ENCODE peak calls at places on chromosomes 3 and 15, in ten cellular contexts. One of them, this sample, is unnamed.
A peak's percentile ranks its signal among the peaks of the same experiment; 100 is the strongest.

GRCh38 chr3:67382551-67382950 is 271.9 kb downstream of the SUCLG2 start:
- DNase-seq in lower leg skin: no peak
- DNase-seq in body of pancreas: no peak
- DNase-seq in adrenal gland: no peak
- DNase-seq in endothelial cell of umbilical vein: no peak
- DNase-seq in heart left ventricle: no peak
- DNase-seq in gastrocnemius medialis: no peak
- DNase-seq in testis: peak; percentile 55
- DNase-seq in sigmoid colon: no peak
- DNase-seq in stomach: no peak
- DNase-seq in this sample: no peak

GRCh38 chr15:71374607-71375352 is 259.5 kb downstream of the THSD4 start:
- DNase-seq in adrenal gland: no peak
- DNase-seq in stomach: no peak
- DNase-seq in gastrocnemius medialis: no peak
- DNase-seq in lower leg skin: no peak
- DNase-seq in testis: no peak
- DNase-seq in heart left ventricle: no peak
- DNase-seq in endothelial cell of umbilical vein: peak; percentile 79
- DNase-seq in sigmoid colon: no peak
- DNase-seq in body of pancreas: no peak
- DNase-seq in this sample: no peak

GRCh38 chr3:62558549-62559112 is 185.3 kb upstream of the FEZF2 start:
- DNase-seq in gastrocnemius medialis: no peak
- DNase-seq in body of pancreas: peak; percentile 14
- DNase-seq in heart left ventricle: no peak
- DNase-seq in endothelial cell of umbilical vein: peak; percentile 29
- DNase-seq in sigmoid colon: no peak
- DNase-seq in adrenal gland: no peak
- DNase-seq in lower leg skin: no peak
- DNase-seq in testis: peak; percentile 16
- DNase-seq in stomach: no peak
- DNase-seq in this sample: no peak

GRCh38 chr3:63967675-63968611 is 55.4 kb downstream of the PSMD6 start:
- DNase-seq in endothelial cell of umbilical vein: peak; percentile 49
- DNase-seq in heart left ventricle: peak; percentile 18
- DNase-seq in sigmoid colon: peak; percentile 74
- DNase-seq in testis: peak; percentile 19
- DNase-seq in gastrocnemius medialis: no peak
- DNase-seq in lower leg skin: peak; percentile 35
- DNase-seq in body of pancreas: peak; percentile 69
- DNase-seq in stomach: no peak
- DNase-seq in adrenal gland: peak; percentile 29
- DNase-seq in this sample: no peak

GRCh38 chr15:92733934-92734521 is 78.5 kb upstream of the FAM174B start:
- DNase-seq in stomach: no peak
- DNase-seq in heart left ventricle: no peak
- DNase-seq in testis: peak; percentile 81
- DNase-seq in sigmoid colon: no peak
- DNase-seq in body of pancreas: peak; percentile 31
- DNase-seq in lower leg skin: no peak
- DNase-seq in endothelial cell of umbilical vein: peak; percentile 34
- DNase-seq in gastrocnemius medialis: no peak
- DNase-seq in adrenal gland: peak; percentile 21
- DNase-seq in this sample: no peak

GRCh38 chr15:66100761-66101160 is 152.8 kb downstream of the MEGF11 start:
- DNase-seq in sigmoid colon: peak; percentile 18
- DNase-seq in testis: no peak
- DNase-seq in endothelial cell of umbilical vein: no peak
- DNase-seq in adrenal gland: no peak
- DNase-seq in stomach: no peak
- DNase-seq in heart left ventricle: no peak
- DNase-seq in gastrocnemius medialis: no peak
- DNase-seq in body of pancreas: no peak
- DNase-seq in lower leg skin: no peak
- DNase-seq in this sample: no peak

GRCh38 chr15:101320501-101321052 is 25.5 kb upstream of the SNRPA1 start:
- DNase-seq in sigmoid colon: peak; percentile 79
- DNase-seq in testis: no peak
- DNase-seq in stomach: peak; percentile 40
- DNase-seq in lower leg skin: peak; percentile 33
- DNase-seq in heart left ventricle: peak; percentile 30
- DNase-seq in adrenal gland: no peak
- DNase-seq in body of pancreas: no peak
- DNase-seq in endothelial cell of umbilical vein: peak; percentile 29
- DNase-seq in gastrocnemius medialis: no peak
- DNase-seq in this sample: no peak

GRCh38 chr15:101542306-101543025 is 53.0 kb upstream of the PCSK6 start:
- DNase-seq in adrenal gland: no peak
- DNase-seq in testis: peak; percentile 30
- DNase-seq in sigmoid colon: peak; percentile 62
- DNase-seq in endothelial cell of umbilical vein: no peak
- DNase-seq in body of pancreas: no peak
- DNase-seq in heart left ventricle: peak; percentile 40
- DNase-seq in gastrocnemius medialis: peak; percentile 45
- DNase-seq in lower leg skin: peak; percentile 39
- DNase-seq in stomach: no peak
- DNase-seq in this sample: no peak

DNA sequence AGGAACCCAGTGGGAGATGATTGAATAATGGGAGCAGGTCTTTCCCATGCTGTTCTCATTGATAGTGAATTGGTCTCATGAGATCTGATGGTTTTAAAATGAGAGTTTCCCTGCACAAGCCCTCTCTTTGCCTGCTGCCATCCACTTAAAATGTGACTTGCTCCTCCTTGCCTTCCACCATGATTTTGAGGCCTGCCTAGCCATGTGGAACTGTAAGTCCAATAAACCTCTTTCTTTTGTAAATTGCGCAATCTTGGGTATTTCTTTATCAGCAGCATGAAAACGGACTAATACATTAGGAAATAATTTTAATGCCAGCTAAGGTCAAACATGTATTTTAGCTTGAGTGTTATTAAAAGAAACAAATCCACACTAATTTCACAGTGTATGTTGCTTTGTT is 517.6 kb upstream of the ALCAM start:
- DNase-seq in lower leg skin: no peak
- DNase-seq in adrenal gland: no peak
- DNase-seq in testis: no peak
- DNase-seq in sigmoid colon: no peak
- DNase-seq in heart left ventricle: no peak
- DNase-seq in endothelial cell of umbilical vein: no peak
- DNase-seq in body of pancreas: no peak
- DNase-seq in stomach: no peak
- DNase-seq in gastrocnemius medialis: no peak
- DNase-seq in this sample: no peak
- H3K4me3 ChIP-seq in lower leg skin: no peak overlapping the region
- H3K4me3 ChIP-seq in adrenal gland: no peak overlapping the region
- H3K4me3 ChIP-seq in testis: no peak overlapping the region
- H3K4me3 ChIP-seq in sigmoid colon: no peak overlapping the region
- H3K4me3 ChIP-seq in heart left ventricle: no peak overlapping the region
- H3K4me3 ChIP-seq in endothelial cell of umbilical vein: no peak overlapping the region
- H3K4me3 ChIP-seq in body of pancreas: no peak overlapping the region
- H3K4me3 ChIP-seq in stomach: no peak overlapping the region
- H3K4me3 ChIP-seq in gastrocnemius medialis: no peak overlapping the region
- H3K4me3 ChIP-seq in this sample: no peak overlapping the region

DNA sequence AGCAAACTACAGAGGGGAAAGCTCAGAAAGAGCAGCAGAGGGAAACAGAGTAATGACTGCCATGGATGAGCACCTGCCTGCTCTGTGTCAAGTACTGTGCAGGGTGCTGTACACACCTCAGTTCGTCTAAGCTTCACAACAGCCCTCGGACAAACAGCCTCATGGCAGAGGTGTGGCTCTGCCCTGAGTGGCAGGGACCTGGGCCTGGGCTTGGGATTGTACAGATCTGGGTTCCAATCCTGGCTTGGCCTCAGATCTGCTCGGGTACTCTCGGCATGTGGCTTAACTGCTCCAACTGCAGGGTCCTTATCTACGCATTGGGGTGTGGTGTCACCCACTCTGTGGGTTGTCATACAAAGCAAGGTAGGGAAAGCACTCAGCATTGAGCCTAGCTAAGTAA is 46.6 kb upstream of the SEC13 start:
- DNase-seq in adrenal gland: no peak
- DNase-seq in endothelial cell of umbilical vein: no peak
- DNase-seq in stomach: no peak
- DNase-seq in body of pancreas: no peak
- DNase-seq in lower leg skin: no peak
- DNase-seq in gastrocnemius medialis: no peak
- DNase-seq in heart left ventricle: no peak
- DNase-seq in sigmoid colon: no peak
- DNase-seq in testis: no peak
- DNase-seq in this sample: no peak
- TF ChIP-seq POLR2A in adrenal gland: no peak
- TF ChIP-seq POLR2A in endothelial cell of umbilical vein: no peak
- TF ChIP-seq POLR2A in stomach: no peak
- TF ChIP-seq POLR2A in body of pancreas: no peak
- TF ChIP-seq POLR2A in lower leg skin: no peak
- TF ChIP-seq POLR2A in gastrocnemius medialis: no peak
- TF ChIP-seq POLR2A in heart left ventricle: no peak
- TF ChIP-seq POLR2A in sigmoid colon: no peak
- TF ChIP-seq POLR2A in testis: no peak
- TF ChIP-seq POLR2A in this sample: no peak

DNA sequence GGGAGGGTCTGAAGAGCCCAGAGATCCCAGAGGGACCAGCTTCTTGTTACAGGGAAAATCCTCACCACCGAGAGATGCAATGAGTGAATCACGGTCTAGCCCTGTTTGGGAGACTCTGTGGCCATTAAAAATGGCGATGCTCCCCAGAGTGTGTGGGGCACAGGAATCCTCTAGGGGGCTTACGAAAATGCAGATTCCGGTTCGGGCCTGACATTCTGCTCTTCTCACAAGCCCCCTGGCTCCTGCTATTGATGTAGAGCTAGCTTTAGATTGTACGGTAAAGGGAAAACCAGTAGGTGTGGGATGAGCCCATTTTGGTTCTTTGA is 35.5 kb upstream of the EPHB3 start:
- DNase-seq in endothelial cell of umbilical vein: no peak
- DNase-seq in testis: no peak
- DNase-seq in body of pancreas: no peak
- DNase-seq in stomach: no peak
- DNase-seq in sigmoid colon: no peak
- DNase-seq in lower leg skin: no peak
- DNase-seq in adrenal gland: no peak
- DNase-seq in heart left ventricle: no peak
- DNase-seq in gastrocnemius medialis: no peak
- DNase-seq in this sample: no peak
- H3K4me3 ChIP-seq in endothelial cell of umbilical vein: no peak overlapping the region
- H3K4me3 ChIP-seq in testis: peak overlapping the region; percentile 47
- H3K4me3 ChIP-seq in body of pancreas: no peak overlapping the region
- H3K4me3 ChIP-seq in stomach: peak overlapping the region; percentile 50
- H3K4me3 ChIP-seq in sigmoid colon: peak overlapping the region; percentile 44
- H3K4me3 ChIP-seq in lower leg skin: no peak overlapping the region
- H3K4me3 ChIP-seq in adrenal gland: no peak overlapping the region
- H3K4me3 ChIP-seq in heart left ventricle: peak overlapping the region; percentile 54
- H3K4me3 ChIP-seq in gastrocnemius medialis: no peak overlapping the region
- H3K4me3 ChIP-seq in this sample: no peak overlapping the region

GRCh38 chr3:184758056-184758455 is 46.2 kb upstream of the MAGEF1 start:
- DNase-seq in gastrocnemius medialis: no peak
- DNase-seq in heart left ventricle: no peak
- DNase-seq in adrenal gland: no peak
- DNase-seq in sigmoid colon: no peak
- DNase-seq in testis: no peak
- DNase-seq in endothelial cell of umbilical vein: no peak
- DNase-seq in body of pancreas: no peak
- DNase-seq in stomach: no peak
- DNase-seq in lower leg skin: no peak
- DNase-seq in this sample: no peak

GRCh38 chr3:184759666-184760200 is 47.9 kb upstream of the MAGEF1 start:
- DNase-seq in heart left ventricle: no peak
- DNase-seq in endothelial cell of umbilical vein: no peak
- DNase-seq in gastrocnemius medialis: no peak
- DNase-seq in testis: no peak
- DNase-seq in sigmoid colon: no peak
- DNase-seq in body of pancreas: no peak
- DNase-seq in stomach: no peak
- DNase-seq in lower leg skin: no peak
- DNase-seq in adrenal gland: no peak
- DNase-seq in this sample: no peak

GRCh38 chr3:184756151-184756681 is 44.4 kb upstream of the MAGEF1 start:
- DNase-seq in body of pancreas: no peak
- DNase-seq in adrenal gland: no peak
- DNase-seq in stomach: no peak
- DNase-seq in lower leg skin: no peak
- DNase-seq in heart left ventricle: no peak
- DNase-seq in endothelial cell of umbilical vein: no peak
- DNase-seq in sigmoid colon: no peak
- DNase-seq in testis: no peak
- DNase-seq in gastrocnemius medialis: no peak
- DNase-seq in this sample: no peak

GRCh38 chr3:184755315-184755731 is 43.5 kb upstream of the MAGEF1 start:
- DNase-seq in adrenal gland: no peak
- DNase-seq in testis: no peak
- DNase-seq in endothelial cell of umbilical vein: no peak
- DNase-seq in gastrocnemius medialis: no peak
- DNase-seq in sigmoid colon: no peak
- DNase-seq in lower leg skin: no peak
- DNase-seq in heart left ventricle: no peak
- DNase-seq in body of pancreas: no peak
- DNase-seq in stomach: no peak
- DNase-seq in this sample: no peak

DNA sequence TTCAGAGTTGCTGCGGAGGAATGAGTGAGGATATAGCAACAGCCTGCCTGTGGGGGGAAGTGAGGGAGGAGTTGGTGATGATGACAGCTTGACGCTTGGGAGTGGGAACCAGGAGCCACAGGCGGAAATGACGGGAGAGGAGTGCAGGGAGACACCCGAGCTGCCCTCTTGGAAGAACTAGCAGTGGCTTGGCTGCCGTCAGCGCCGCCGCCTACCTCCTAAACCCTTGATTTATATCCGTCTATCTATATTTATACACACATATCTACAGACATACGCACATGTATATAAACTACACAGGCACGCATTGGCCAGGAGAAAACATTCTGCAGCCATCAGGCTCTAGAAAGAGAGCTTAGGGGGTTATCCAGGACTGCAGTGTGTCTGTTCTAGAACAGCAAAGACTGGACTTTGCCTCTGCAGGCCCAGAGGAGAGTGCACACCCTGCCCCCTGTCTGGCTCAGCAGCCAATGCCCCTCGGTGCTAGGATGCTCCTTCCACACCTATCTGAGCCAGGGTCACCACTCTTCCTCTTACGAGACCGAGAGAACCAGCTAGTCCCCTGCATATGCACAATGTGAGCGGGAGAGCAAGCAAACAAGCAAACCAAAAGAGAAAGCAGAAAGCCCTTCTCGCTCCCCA is 45.3 kb upstream of the MAGEF1 start:
- DNase-seq in adrenal gland: peak; percentile 31
- DNase-seq in heart left ventricle: peak; percentile 79
- DNase-seq in lower leg skin: peak; percentile 63
- DNase-seq in endothelial cell of umbilical vein: peak; percentile 26
- DNase-seq in gastrocnemius medialis: peak; percentile 50
- DNase-seq in sigmoid colon: peak; percentile 91
- DNase-seq in testis: peak; percentile 31
- DNase-seq in body of pancreas: peak; percentile 45
- DNase-seq in stomach: peak; percentile 58
- DNase-seq in this sample: no peak
- TF ChIP-seq POLR2A in adrenal gland: no peak
- TF ChIP-seq POLR2A in heart left ventricle: peak; percentile 9
- TF ChIP-seq POLR2A in lower leg skin: no peak
- TF ChIP-seq POLR2A in endothelial cell of umbilical vein: no peak
- TF ChIP-seq POLR2A in gastrocnemius medialis: no peak
- TF ChIP-seq POLR2A in sigmoid colon: no peak
- TF ChIP-seq POLR2A in testis: no peak
- TF ChIP-seq POLR2A in body of pancreas: no peak
- TF ChIP-seq POLR2A in stomach: no peak
- TF ChIP-seq POLR2A in this sample: no peak